ENCODE peak calls at places on chromosomes 7 and 10, in five cellular contexts. G, K, B, A and T are unnamed samples.

GRCh38 chr10:12784646-12785045 is 216.9 kb downstream of the CCDC3 start:
- DNase-seq in K (no peak), A (no peak), G (no peak), B (no peak), T (no peak)

GRCh38 chr10:22539579-22540160 is 174.7 kb downstream of the PIP4K2A start:
- DNase-seq in G (no peak), K (no peak), A (no peak), B (no peak), T (no peak)

GRCh38 chr10:86282664-86283465 is 83.7 kb downstream of the GRID1 start:
- DNase-seq in A (no peak), B (no peak), K (peak; percentile 29), G (no peak), T (no peak)

GRCh38 chr7:90706067-90706716 is 110.1 kb downstream of the CDK14 start:
- DNase-seq in G (no peak), B (no peak), A (no peak), K (no peak), T (no peak)

GRCh38 chr10:114304566-114305421 is 65.7 kb downstream of the VWA2 start:
- DNase-seq in G (peak; percentile 83), B (peak; percentile 58), K (peak; percentile 96), A (no peak), T (peak; percentile 60)

GRCh38 chr7:4799508-4800268 is 24.3 kb downstream of the AP5Z1 start:
- DNase-seq in K (no peak), A (no peak), G (peak; percentile 76), B (no peak), T (peak; percentile 35)

GRCh38 chr7:32163141-32163806 is 93.1 kb upstream of the PDE1C start:
- DNase-seq in B (no peak), G (peak; percentile 88), K (peak; percentile 63), A (peak; percentile 56), T (peak; percentile 62)

GRCh38 chr7:15085361-15085760 is 182.8 kb upstream of the DGKB start:
- DNase-seq in G (no peak), A (no peak), K (no peak), B (no peak), T (no peak)

GRCh38 chr7:68186072-68186471 is 1189.4 kb downstream of the TYW1 start:
- DNase-seq in G (no peak), K (no peak), B (no peak), A (no peak), T (no peak)

GRCh38 chr7:142795339-142795863 is 24.6 kb downstream of the PRSS2 start:
- DNase-seq in G (no peak), K (peak; percentile 83), A (no peak), B (no peak), T (no peak)

GRCh38 chr7:5523052-5523711 is 99.5 kb upstream of the TNRC18 start:
- DNase-seq in K (peak; percentile 86), B (peak; percentile 17), G (no peak), A (no peak), T (peak; percentile 53)

GRCh38 chr10:71093531-71093930 is 118.8 kb upstream of the UNC5B start:
- DNase-seq in G (no peak), B (no peak), A (no peak), K (no peak), T (no peak)

GRCh38 chr7:151570366-151570915 is 50.7 kb upstream of the RHEB start:
- DNase-seq in K (no peak), G (no peak), B (no peak), A (no peak), T (peak; percentile 26)

GRCh38 chr7:99625961-99626360 is 9.2 kb downstream of the ZSCAN25 start:
- DNase-seq in B (no peak), A (no peak), G (no peak), K (no peak), T (no peak)

GRCh38 chr7:99626661-99627060 is 9.9 kb downstream of the ZSCAN25 start:
- DNase-seq in G (no peak), A (no peak), B (no peak), K (no peak), T (no peak)

GRCh38 chr7:99624487-99624886 is 7.7 kb downstream of the ZSCAN25 start:
- DNase-seq in K (no peak), G (no peak), B (no peak), A (no peak), T (no peak)

GRCh38 chr7:99623702-99624447 is 7.1 kb downstream of the ZSCAN25 start:
- DNase-seq in A (no peak), K (no peak), G (no peak), B (no peak), T (no peak)

DNA sequence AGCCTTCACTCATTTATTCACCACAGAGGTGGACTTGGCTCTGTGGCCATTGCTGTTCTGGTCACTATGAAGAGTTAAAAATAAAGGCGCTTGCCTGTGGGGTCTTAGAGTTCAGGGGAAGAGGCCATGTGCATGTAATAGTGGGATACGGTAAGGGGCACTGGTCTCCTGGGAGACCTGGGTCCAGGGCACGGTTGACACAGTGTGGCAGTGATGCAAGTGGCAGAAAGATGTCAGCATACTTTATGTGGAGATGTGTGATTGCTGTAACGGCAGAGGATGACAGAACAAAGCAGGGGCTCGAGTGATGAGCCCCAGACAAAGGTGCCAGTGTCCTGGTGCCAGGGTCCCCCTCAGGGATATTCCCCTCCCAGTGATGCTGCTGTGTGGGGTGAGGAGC is 8.6 kb downstream of the ZSCAN25 start:
- DNase-seq in G (no peak), K (no peak), B (no peak), A (no peak), T (no peak)
- H3K4me3 ChIP-seq in G (no peak overlapping the region), K (no peak overlapping the region), B (no peak overlapping the region), A (no peak overlapping the region), T (no peak overlapping the region)

DNA sequence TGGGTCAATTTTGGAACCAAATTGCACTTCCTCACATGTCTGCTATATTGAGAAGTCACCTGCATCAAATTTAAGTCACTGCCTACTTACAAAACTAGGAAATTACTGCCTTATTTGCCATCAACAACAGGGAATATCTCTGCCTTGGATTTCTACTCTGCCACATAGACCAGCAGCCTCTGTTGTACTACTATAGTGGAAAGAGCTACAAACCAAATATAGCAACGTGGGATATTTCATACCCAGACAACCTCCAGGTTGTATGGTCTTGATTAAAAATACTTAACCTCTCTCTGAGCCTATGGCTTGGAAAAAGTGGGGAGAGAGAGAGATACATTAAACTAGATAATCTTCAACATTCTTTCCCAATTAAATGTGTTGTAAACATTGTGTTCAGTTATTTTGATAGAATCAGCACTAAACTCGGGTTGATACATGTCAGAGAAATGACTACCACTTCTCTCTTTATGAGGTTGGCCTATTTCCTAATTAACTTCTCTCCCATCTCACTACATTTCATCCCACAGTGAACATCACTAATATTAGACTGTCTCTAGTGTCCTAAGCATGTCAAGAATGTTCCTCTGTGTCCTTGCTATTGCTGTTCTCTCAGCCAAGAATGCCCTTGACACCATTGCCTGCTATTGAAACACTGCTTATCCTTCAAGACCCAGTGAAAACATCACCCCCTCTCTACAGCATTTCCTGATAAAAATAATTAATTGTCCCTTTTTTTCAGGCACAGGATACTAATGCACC is 421.2 kb downstream of the IPMK start:
- DNase-seq in B (peak; percentile 51), G (no peak), K (no peak), A (no peak), T (no peak)
- H3K27ac ChIP-seq in B (no peak overlapping the region), G (no peak overlapping the region), K (no peak overlapping the region), A (no peak overlapping the region), T (no peak overlapping the region)

GRCh38 chr10:60732240-60733188 is 45.8 kb upstream of the CDK1 start:
- DNase-seq in A (no peak), B (peak; percentile 37), G (peak; percentile 73), K (peak; percentile 75), T (no peak)

GRCh38 chr10:60733189-60733815 is 45.0 kb upstream of the CDK1 start:
- DNase-seq in B (peak; percentile 55), G (peak; percentile 79), K (peak; percentile 90), A (no peak), T (no peak)

GRCh38 chr10:60729106-60729505 is 49.2 kb upstream of the CDK1 start:
- DNase-seq in A (no peak), K (no peak), B (no peak), G (no peak), T (no peak)

GRCh38 chr10:60733826-60734225 is 44.5 kb upstream of the CDK1 start:
- DNase-seq in K (peak; percentile 61), G (no peak), B (no peak), A (no peak), T (no peak)

DNA sequence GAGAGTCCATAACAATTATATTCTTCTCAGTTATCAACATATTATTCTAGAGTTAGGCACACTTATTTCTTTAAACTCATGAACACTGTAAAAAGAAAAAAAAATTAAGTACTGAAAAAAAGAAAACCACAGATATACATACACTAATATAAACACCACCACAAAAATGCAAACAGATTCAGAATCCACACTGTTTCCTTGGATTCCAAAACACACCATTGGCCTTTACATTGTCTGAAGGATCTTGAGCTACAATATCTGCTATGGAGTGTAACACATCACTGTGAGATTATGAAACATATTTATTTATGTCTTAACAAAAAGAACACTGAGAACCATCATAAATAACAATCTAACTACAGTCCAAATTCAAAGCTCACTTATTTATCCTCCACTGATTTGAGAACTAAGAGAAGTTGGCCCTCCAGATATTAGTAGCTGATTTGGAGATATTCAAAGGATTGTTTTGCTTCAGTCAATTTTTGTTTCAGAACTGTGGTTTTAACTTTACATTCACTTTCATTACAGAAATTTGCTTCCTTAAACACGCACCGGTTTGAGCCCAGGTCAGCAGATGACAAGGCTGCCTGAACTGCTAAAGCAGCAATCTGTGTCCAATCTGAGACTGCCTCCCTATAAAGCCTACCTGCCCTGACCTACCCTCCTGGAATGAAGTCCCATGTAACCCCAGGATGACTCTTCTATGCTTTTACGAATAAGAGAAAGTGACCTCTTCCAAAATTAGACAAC is 47.0 kb upstream of the CDK1 start:
- DNase-seq in B (no peak), G (no peak), K (no peak), A (no peak), T (no peak)
- H3K4me3 ChIP-seq in B (no peak overlapping the region), G (no peak overlapping the region), K (peak overlapping the region; percentile 84), A (no peak overlapping the region), T (no peak overlapping the region)

GRCh38 chr10:32684291-32684690 is 238.4 kb downstream of the CCDC7 start:
- DNase-seq in G (no peak), K (no peak), A (no peak), B (no peak), T (no peak)

GRCh38 chr10:32692174-32692573 is 246.2 kb downstream of the CCDC7 start:
- DNase-seq in B (no peak), G (no peak), A (no peak), K (no peak), T (peak; percentile 42)

GRCh38 chr10:32687116-32687515 is 241.2 kb downstream of the CCDC7 start:
- DNase-seq in G (no peak), A (no peak), B (no peak), K (no peak), T (no peak)

GRCh38 chr10:32693441-32693979 is 247.6 kb downstream of the CCDC7 start:
- DNase-seq in G (no peak), B (no peak), A (no peak), K (no peak), T (no peak)

GRCh38 chr10:32687546-32687945 is 241.6 kb downstream of the CCDC7 start:
- DNase-seq in B (no peak), A (no peak), K (no peak), G (no peak), T (no peak)
- H3K27ac ChIP-seq in B (no peak overlapping the region), A (no peak overlapping the region), K (no peak overlapping the region), G (no peak overlapping the region), T (no peak overlapping the region)

GRCh38 chr7:27201231-27202017 is 1.5 kb upstream of the HOXA13 start:
- DNase-seq in B (no peak), K (peak; percentile 59), A (no peak), G (peak; percentile 47), T (no peak)
- H3K4me3 ChIP-seq in B (no peak overlapping the region), K (no peak overlapping the region), A (no peak overlapping the region), G (no peak overlapping the region), T (peak overlapping the region; percentile 87)

GRCh38 chr7:147765301-147765700 is 825.3 kb upstream of the C7orf33 start:
- DNase-seq in G (no peak), B (no peak), K (no peak), A (no peak), T (no peak)
- H3K27ac ChIP-seq in G (no peak overlapping the region), B (no peak overlapping the region), K (no peak overlapping the region), A (no peak overlapping the region), T (no peak overlapping the region)